ENCODE peak calls at places on chromosomes 3 and 15, in six cellular contexts. K is cardiac muscle cell, F is DMS153, S is anterior cingulate cortex, U is cardiac fibroblast, C is iris pigment epithelial cell. W is an unnamed sample.

GRCh38 chr3:158313344-158313927 is 203.5 kb downstream of the RSRC1 start:
- DNase-seq in K (peak; percentile 53), F (peak; percentile 17), S (no peak), U (peak; percentile 61), C (peak; percentile 24), W (no peak)

GRCh38 chr15:95557226-95558046 is 773.1 kb upstream of the NR2F2 start:
- DNase-seq in K (peak; percentile 93), F (peak; percentile 9), S (no peak), U (peak; percentile 97), C (peak; percentile 96), W (no peak)

GRCh38 chr15:88187195-88187594 is 69.3 kb downstream of the NTRK3 start:
- DNase-seq in K (peak; percentile 6), F (no peak), S (no peak), U (no peak), C (no peak), W (no peak)

GRCh38 chr3:197711973-197712707 is 24.6 kb downstream of the RUBCN start:
- DNase-seq in K (peak; percentile 97), F (no peak), S (peak; percentile 87), U (peak; percentile 99), C (peak; percentile 99), W (peak; percentile 32)

GRCh38 chr3:55790596-55791350 is 303.7 kb upstream of the WNT5A start:
- DNase-seq in K (no peak), F (no peak), S (no peak), U (no peak), C (peak; percentile 33), W (no peak)

GRCh38 chr3:135895106-135895733 is 70.3 kb upstream of the PPP2R3A start:
- DNase-seq in K (peak; percentile 84), F (peak; percentile 58), S (peak; percentile 48), U (peak; percentile 91), C (peak; percentile 79), W (peak; percentile 41)

GRCh38 chr15:31799711-31800321 is 230.5 kb upstream of the CHRNA7 start:
- DNase-seq in K (no peak), F (no peak), S (no peak), U (no peak), C (no peak), W (no peak)

GRCh38 chr3:73614385-73614784 is 10.4 kb downstream of the PDZRN3 start:
- DNase-seq in K (peak; percentile 98), F (no peak), S (no peak), U (peak; percentile 88), C (peak; percentile 77), W (no peak)

W was measured in NCI-H1436 treated with DMSO at 0.1 percent for 48 hours.